ENCODE peak calls at places on chromosomes 3 and 15, in ten cellular contexts. I is WERI-Rb-1; O is lower lobe of right lung; K is sciatic nerve; F is epithelial cell of prostate; G is CD8-positive, alpha-beta memory T cell; E is nephron progenitor cell; Y is endothelial cell of umbilical vein; X is epithelial cell of proximal tubule; M is HEK293T. P is an unnamed sample.
A peak's percentile ranks its signal among the peaks of the same experiment; 100 is the strongest.

GRCh38 chr3:115862099-115862498 is 238.8 kb downstream of the GAP43 start:
- DNase-seq in Y (no peak), E (no peak), M (no peak), O (no peak), K (no peak), X (no peak), I (peak; percentile 37), G (no peak), F (no peak), P (no peak)

GRCh38 chr3:21703291-21703690 is 47.7 kb downstream of the ZNF385D start:
- DNase-seq in Y (no peak), O (no peak), E (no peak), G (no peak), I (no peak), K (no peak), F (no peak), X (no peak), M (no peak), P (no peak)

GRCh38 chr3:126107203-126107939 is 23.4 kb upstream of the SLC41A3 start:
- DNase-seq in G (no peak), F (no peak), I (no peak), M (no peak), X (no peak), Y (no peak), E (no peak), K (peak; percentile 25), O (no peak), P (peak; percentile 83)

GRCh38 chr3:56974242-56974945 is 86.1 kb upstream of the SPATA12 start:
- DNase-seq in I (no peak), K (no peak), F (no peak), E (no peak), Y (peak; percentile 93), X (no peak), M (no peak), G (no peak), O (no peak), P (no peak)

GRCh38 chr15:63870403-63871209 is 36.9 kb upstream of the HERC1 start:
- DNase-seq in F (peak; percentile 14), E (peak; percentile 68), M (peak; percentile 42), Y (peak; percentile 78), G (no peak), O (no peak), X (peak; percentile 18), K (no peak), I (no peak), P (peak; percentile 75)

GRCh38 chr3:84958495-84959469 is at the start of gene CADM2:
- DNase-seq in X (peak; percentile 9), O (peak; percentile 88), K (peak; percentile 91), Y (peak; percentile 70), M (peak; percentile 89), F (peak; percentile 33), I (peak; percentile 94), E (peak; percentile 95), G (peak; percentile 5), P (peak; percentile 91)

GRCh38 chr3:142603340-142603730 is 7.1 kb downstream of the PLS1 start:
- DNase-seq in E (no peak), O (no peak), K (no peak), X (no peak), G (no peak), F (no peak), M (no peak), Y (no peak), I (no peak), P (no peak)

GRCh38 chr15:50257206-50257735 is 8.3 kb downstream of the HDC start:
- DNase-seq in G (no peak), E (no peak), O (no peak), Y (no peak), I (no peak), X (no peak), M (no peak), F (no peak), K (no peak), P (no peak)

GRCh38 chr15:22778796-22779195 is 7.6 kb upstream of the NIPA1 start:
- DNase-seq in I (no peak), G (no peak), E (no peak), X (no peak), K (no peak), O (no peak), F (no peak), M (no peak), Y (no peak), P (no peak)

GRCh38 chr3:63251499-63251898 is 26.6 kb upstream of the SYNPR start:
- DNase-seq in I (no peak), F (no peak), X (no peak), G (no peak), O (no peak), Y (no peak), M (no peak), K (no peak), E (no peak), P (no peak)

GRCh38 chr3:183253961-183254815 is 1.1 kb downstream of the B3GNT5 start:
- DNase-seq in Y (peak; percentile 55), M (peak; percentile 22), X (no peak), E (peak; percentile 64), F (no peak), G (peak; percentile 3), I (peak; percentile 47), K (peak; percentile 67), O (peak; percentile 74), P (no peak)

GRCh38 chr3:186283651-186284445 is 78.2 kb downstream of the DGKG start:
- DNase-seq in G (no peak), Y (no peak), X (no peak), K (no peak), F (peak; percentile 3), O (no peak), M (no peak), I (no peak), E (no peak), P (no peak)

GRCh38 chr15:73631915-73632669 is 1.1 kb downstream of the NPTN start:
- DNase-seq in F (no peak), E (peak; percentile 24), G (no peak), I (no peak), O (no peak), Y (peak; percentile 29), M (peak; percentile 39), X (no peak), K (no peak), P (no peak)

GRCh38 chr3:72810063-72810462 is 38.2 kb downstream of the SHQ1 start:
- DNase-seq in O (no peak), F (no peak), M (no peak), E (no peak), K (no peak), I (no peak), Y (peak; percentile 71), X (peak; percentile 52), G (no peak), P (no peak)

P was measured in mesenteric fat pad.